ENCODE peak calls at places on chromosome 17, in five cellular contexts. V, W, U, K and M are unnamed samples.

GRCh38 chr17:31495049-31495885 is 103.8 kb downstream of the RAB11FIP4 start:
- DNase-seq in V (no peak), W (no peak), U (no peak), K (no peak), M (no peak)

GRCh38 chr17:68821860-68822693 is 133.1 kb downstream of the ABCA8 start:
- DNase-seq in U (peak), K (no peak), V (no peak), W (no peak), M (no peak)

GRCh38 chr17:8643855-8644506 is 13.5 kb upstream of the MYH10 start:
- DNase-seq in U (no peak), W (no peak), K (no peak), V (no peak), M (no peak)

GRCh38 chr17:31803494-31804213 is 55.4 kb downstream of the COPRS start:
- DNase-seq in W (no peak), V (no peak), K (no peak), U (peak), M (no peak)

GRCh38 chr17:72342582-72343527 is 222.0 kb downstream of the SOX9 start:
- DNase-seq in V (no peak), U (peak), K (no peak), W (no peak), M (no peak)

GRCh38 chr17:78040561-78041400 is 82.3 kb downstream of the TNRC6C start:
- DNase-seq in V (no peak), U (no peak), W (peak), K (no peak), M (peak)

GRCh38 chr17:3888343-3889171 is 4.3 kb downstream of the CAMKK1 start:
- DNase-seq in K (peak), U (peak), V (no peak), W (no peak), M (no peak)

GRCh38 chr17:72151565-72152391 is 31.0 kb downstream of the SOX9 start:
- DNase-seq in K (no peak), V (no peak), W (no peak), U (peak), M (no peak)

GRCh38 chr17:57132663-57133062 is 47.6 kb downstream of the AKAP1 start:
- DNase-seq in W (no peak), U (no peak), V (no peak), K (no peak), M (no peak)

GRCh38 chr17:51734462-51734861 is 424.1 kb downstream of the CA10 start:
- DNase-seq in V (no peak), W (no peak), K (no peak), U (no peak), M (no peak)

GRCh38 chr17:34177642-34178041 is 77.4 kb upstream of the CCL2 start:
- DNase-seq in W (no peak), V (no peak), K (no peak), U (no peak), M (no peak)

GRCh38 chr17:81000089-81000630 is 8.5 kb downstream of the CHMP6 start:
- DNase-seq in K (no peak), U (no peak), V (no peak), W (no peak), M (no peak)

GRCh38 chr17:40500190-40500589 is 1.2 kb downstream of the TNS4 start:
- DNase-seq in W (no peak), U (no peak), K (no peak), V (no peak), M (no peak)

GRCh38 chr17:1110844-1111598 is 68.8 kb downstream of the ABR start:
- DNase-seq in W (no peak), K (no peak), U (peak), V (no peak), M (no peak)

GRCh38 chr17:48725005-48725293 is 2.0 kb downstream of the PRAC2 start:
- DNase-seq in V (no peak), U (no peak), W (no peak), K (no peak), M (no peak)

GRCh38 chr17:70119961-70120360 is 44.9 kb downstream of the KCNJ16 start:
- DNase-seq in U (no peak), W (no peak), V (no peak), K (no peak), M (no peak)

GRCh38 chr17:43092891-43093290 is 32.3 kb downstream of the BRCA1 start:
- DNase-seq in K (no peak), U (no peak), V (no peak), W (no peak), M (no peak)